ENCODE peak calls at places on chromosome 2, in nine cellular contexts. M is ovary; D is EL; E is A673; T is BJ; O is stimulated activated CD8-positive, alpha-beta memory T cell treated with anti-CD3 and anti-CD28 coated beads, Interleukin-12 subunit alpha, Interleukin-12 subunit beta, amount 100 ng/mL, for 4 hours; K is NCI-H1417; Z is activated CD4-positive, CD25-positive, alpha-beta regulatory T cell treated with anti-CD3 and anti-CD28 coated beads, Interleukin-2, amount 50 U/mL, for 72 hours; G is LHCN-M2. F is an unnamed sample.

GRCh38 chr2:239193925-239194687 is 206.7 kb downstream of the HDAC4 start:
- DNase-seq in M (peak), D (no peak), E (no peak), T (no peak), O (no peak), K (no peak), Z (no peak), G (no peak), F (no peak)

GRCh38 chr2:235265348-235265965 is 228.4 kb upstream of the AGAP1 start:
- DNase-seq in M (no peak), D (no peak), E (no peak), T (no peak), O (no peak), K (no peak), Z (no peak), G (no peak), F (no peak)

GRCh38 chr2:234625626-234626253 is 128.9 kb upstream of the ARL4C start:
- DNase-seq in M (no peak), D (no peak), E (no peak), T (no peak), O (no peak), K (no peak), Z (no peak), G (no peak), F (no peak)

GRCh38 chr2:50546790-50547189 is 485.1 kb downstream of the NRXN1 start:
- DNase-seq in M (no peak), D (no peak), E (no peak), T (no peak), O (no peak), K (peak), Z (no peak), G (no peak), F (no peak)

GRCh38 chr2:150425121-150425559 is 62.3 kb downstream of the RND3 start:
- DNase-seq in M (no peak), D (no peak), E (peak), T (no peak), O (no peak), K (no peak), Z (no peak), G (no peak), F (no peak)

GRCh38 chr2:62570861-62571698 is 65.1 kb upstream of the TMEM17 start:
- DNase-seq in M (no peak), D (no peak), E (no peak), T (no peak), O (no peak), K (no peak), Z (no peak), G (no peak), F (peak)

GRCh38 chr2:110740747-110741349 is 8.5 kb downstream of the ACOXL start:
- DNase-seq in M (no peak), D (no peak), E (no peak), T (no peak), O (no peak), K (no peak), Z (no peak), G (no peak), F (no peak)

GRCh38 chr2:218536804-218537494 is 31.2 kb downstream of the USP37 start:
- DNase-seq in M (no peak), D (peak), E (no peak), T (no peak), O (no peak), K (no peak), Z (no peak), G (peak), F (no peak)

GRCh38 chr2:72414108-72414507 is 266.4 kb upstream of the CYP26B1 start:
- DNase-seq in M (no peak), D (no peak), E (no peak), T (peak), O (no peak), K (no peak), Z (no peak), G (peak), F (no peak)

GRCh38 chr2:217897091-217897715 is 105.6 kb downstream of the TNS1 start:
- DNase-seq in M (no peak), D (no peak), E (no peak), T (no peak), O (no peak), K (no peak), Z (no peak), G (no peak), F (no peak)

GRCh38 chr2:120346667-120347358 is 877 bp downstream of the INHBB start:
- DNase-seq in M (no peak), D (peak), E (no peak), T (no peak), O (no peak), K (peak), Z (no peak), G (peak), F (peak)

GRCh38 chr2:109660046-109660860 is 46.1 kb downstream of the SOWAHC start:
- DNase-seq in M (no peak), D (no peak), E (peak), T (no peak), O (no peak), K (no peak), Z (no peak), G (peak), F (no peak)

GRCh38 chr2:3529316-3530025 is 10.1 kb upstream of the ADI1 start:
- DNase-seq in M (no peak), D (no peak), E (no peak), T (no peak), O (no peak), K (no peak), Z (no peak), G (no peak), F (no peak)

GRCh38 chr2:100691846-100692245 is 128.1 kb upstream of the NPAS2 start:
- DNase-seq in M (no peak), D (no peak), E (no peak), T (no peak), O (no peak), K (no peak), Z (no peak), G (no peak), F (no peak)

GRCh38 chr2:218043701-218044109 is 25.3 kb upstream of the RUFY4 start:
- DNase-seq in M (no peak), D (no peak), E (no peak), T (no peak), O (no peak), K (no peak), Z (no peak), G (no peak), F (no peak)

GRCh38 chr2:122433123-122433754 is 677.8 kb downstream of the TSN start:
- DNase-seq in M (no peak), D (no peak), E (no peak), T (no peak), O (no peak), K (no peak), Z (no peak), G (no peak), F (no peak)

GRCh38 chr2:98586466-98587140 is 21.7 kb downstream of the COA5 start:
- DNase-seq in M (no peak), D (no peak), E (no peak), T (no peak), O (no peak), K (no peak), Z (no peak), G (no peak), F (no peak)

GRCh38 chr2:8554296-8554806 is 127.5 kb upstream of the ID2 start:
- DNase-seq in M (no peak), D (no peak), E (no peak), T (no peak), O (no peak), K (no peak), Z (no peak), G (no peak), F (no peak)

GRCh38 chr2:133092571-133092970 is 422.6 kb upstream of the LYPD1 start:
- DNase-seq in M (no peak), D (peak), E (no peak), T (no peak), O (no peak), K (no peak), Z (no peak), G (peak), F (no peak)

GRCh38 chr2:43132523-43133301 is 93.7 kb downstream of the ZFP36L2 start:
- DNase-seq in M (no peak), D (no peak), E (no peak), T (no peak), O (no peak), K (no peak), Z (no peak), G (no peak), F (no peak)

GRCh38 chr2:47344890-47345583 is 57.9 kb upstream of the MSH2 start:
- DNase-seq in M (peak), D (peak), E (peak), T (peak), O (no peak), K (peak), Z (no peak), G (peak), F (peak)

GRCh38 chr2:231800493-231801091 is 14.3 kb downstream of the COPS7B start:
- DNase-seq in M (no peak), D (peak), E (peak), T (no peak), O (no peak), K (no peak), Z (peak), G (peak), F (peak)

GRCh38 chr2:16066261-16067036 is 126.1 kb downstream of the MYCN start:
- DNase-seq in M (no peak), D (no peak), E (no peak), T (no peak), O (no peak), K (no peak), Z (no peak), G (no peak), F (no peak)

GRCh38 chr2:100945433-100945740 is 56.7 kb upstream of the RPL31 start:
- DNase-seq in M (no peak), D (no peak), E (no peak), T (no peak), O (no peak), K (no peak), Z (no peak), G (no peak), F (no peak)

GRCh38 chr2:106140913-106141312 is 53.2 kb downstream of the UXS1 start:
- DNase-seq in M (no peak), D (no peak), E (no peak), T (no peak), O (no peak), K (no peak), Z (no peak), G (no peak), F (no peak)